ENCODE peak calls at places on chromosomes 13 and 19, in six cellular contexts. R is progenitor cell of endocrine pancreas; O is AG09319; Z is stimulated activated CD4-positive, alpha-beta T cell treated with anti-CD3 and anti-CD28 coated beads, Interleukin-12 subunit alpha, Interleukin-12 subunit beta, amount 100 ng/mL, for 4 hours; V is HL-60; D is mammary epithelial cell. U is an unnamed sample.

GRCh38 chr19:38383184-38383583 is 4.7 kb downstream of the GGN start:
- DNase-seq in R (no peak), O (no peak), Z (no peak), V (no peak), D (no peak), U (no peak)

GRCh38 chr13:112670864-112671263 is 19.0 kb upstream of the ATP11A start:
- DNase-seq in R (no peak), O (no peak), Z (no peak), V (no peak), D (no peak), U (no peak)

GRCh38 chr13:101736551-101736950 is 284.1 kb downstream of the ITGBL1 start:
- DNase-seq in R (no peak), O (no peak), Z (no peak), V (no peak), D (no peak), U (no peak)

GRCh38 chr13:57123660-57124059 is 17.1 kb upstream of the PRR20A start:
- DNase-seq in R (no peak), O (no peak), Z (no peak), V (no peak), D (no peak), U (no peak)

GRCh38 chr13:110509478-110509926 is 52.0 kb downstream of the RAB20 start:
- DNase-seq in R (no peak), O (no peak), Z (no peak), V (no peak), D (no peak), U (no peak)

GRCh38 chr19:38676023-38676877 is 28.8 kb downstream of the ACTN4 start:
- DNase-seq in R (no peak), O (no peak), Z (no peak), V (no peak), D (peak; percentile 66), U (no peak)

GRCh38 chr13:44197791-44198770 is 175.5 kb upstream of the SERP2 start:
- DNase-seq in R (no peak), O (no peak), Z (no peak), V (no peak), D (peak; percentile 49), U (no peak)

GRCh38 chr13:110677731-110678545 is 28.0 kb downstream of the CARS2 start:
- DNase-seq in R (no peak), O (no peak), Z (no peak), V (no peak), D (no peak), U (no peak)

GRCh38 chr13:35630551-35631275 is 154.2 kb upstream of the MAB21L1 start:
- DNase-seq in R (no peak), O (peak; percentile 40), Z (no peak), V (peak; percentile 28), D (peak; percentile 40), U (peak; percentile 31)

GRCh38 chr13:26971990-26972888 is 199.4 kb downstream of the USP12 start:
- DNase-seq in R (no peak), O (no peak), Z (no peak), V (peak; percentile 73), D (peak; percentile 34), U (peak; percentile 28)

GRCh38 chr19:39327990-39328705 is 7.5 kb upstream of the LRFN1 start:
- DNase-seq in R (peak; percentile 90), O (no peak), Z (peak; percentile 84), V (peak; percentile 73), D (peak; percentile 47), U (peak; percentile 77)

GRCh38 chr13:51814825-51815650 is 11.1 kb upstream of the DHRS12 start:
- DNase-seq in R (peak; percentile 54), O (no peak), Z (peak; percentile 56), V (peak; percentile 79), D (peak; percentile 67), U (peak; percentile 73)

GRCh38 chr19:38361633-38362075 is 12.7 kb upstream of the PSMD8 start:
- DNase-seq in R (peak; percentile 77), O (no peak), Z (peak; percentile 65), V (peak; percentile 42), D (peak; percentile 81), U (peak; percentile 88)

GRCh38 chr13:32019612-32020233 is 11.9 kb upstream of the FRY start:
- DNase-seq in R (peak; percentile 25), O (peak; percentile 46), Z (no peak), V (peak; percentile 74), D (peak; percentile 30), U (peak; percentile 21)

GRCh38 chr19:10517361-10517759 is at the start of gene S1PR5:
- DNase-seq in R (peak; percentile 18), O (no peak), Z (no peak), V (no peak), D (no peak), U (no peak)

GRCh38 chr13:44576396-44577235 is 486 bp upstream of the TSC22D1 start:
- DNase-seq in R (no peak), O (no peak), Z (peak; percentile 33), V (peak; percentile 20), D (no peak), U (peak; percentile 13)

GRCh38 chr19:50835103-50835784 is 1.9 kb upstream of the KLK15 start:
- DNase-seq in R (no peak), O (no peak), Z (no peak), V (no peak), D (peak; percentile 11), U (no peak)

GRCh38 chr19:39304701-39305571 is 8.7 kb downstream of the IFNL1 start:
- DNase-seq in R (no peak), O (no peak), Z (no peak), V (no peak), D (no peak), U (no peak)